ENCODE peak calls at places on chromosomes 11 and 22, in four cellular contexts. T is H1, I is HepG2, P is A549. H is an unnamed sample.

GRCh38 chr11:12540075-12540685 is 134.0 kb upstream of the TEAD1 start:
- DNase-seq in T (no peak), I (no peak), P (peak; percentile 38), H (no peak)

GRCh38 chr11:55503449-55503848 is 50.8 kb upstream of the OR4C15 start:
- DNase-seq in T (no peak), I (no peak), P (no peak), H (no peak)

GRCh38 chr11:103636232-103636631 is 400.2 kb upstream of the DDI1 start:
- DNase-seq in T (no peak), I (no peak), P (no peak), H (no peak)

GRCh38 chr11:100735949-100736675 is 49.0 kb downstream of the ARHGAP42 start:
- DNase-seq in T (no peak), I (no peak), P (peak; percentile 39), H (no peak)

GRCh38 chr11:76694664-76695063 is 24.1 kb upstream of the LRRC32 start:
- DNase-seq in T (no peak), I (no peak), P (peak; percentile 31), H (no peak)

GRCh38 chr11:130197386-130198035 is 37.9 kb downstream of the ST14 start:
- DNase-seq in T (no peak), I (no peak), P (no peak), H (no peak)

GRCh38 chr11:13962562-13963168 is at the start of gene SPON1:
- DNase-seq in T (no peak), I (no peak), P (no peak), H (no peak)

GRCh38 chr11:32643526-32643925 is 59.9 kb downstream of the EIF3M start:
- DNase-seq in T (no peak), I (no peak), P (peak; percentile 9), H (no peak)

GRCh38 chr11:132099692-132100091 is 729.3 kb downstream of the NTM start:
- DNase-seq in T (no peak), I (no peak), P (no peak), H (no peak)

GRCh38 chr11:47213985-47214564 is 699 bp upstream of the DDB2 start:
- DNase-seq in T (peak; percentile 69), I (peak; percentile 86), P (peak; percentile 95), H (peak; percentile 49)

GRCh38 chr22:19708323-19709011 is 5.8 kb upstream of the SEPTIN5 start:
- DNase-seq in T (no peak), I (no peak), P (no peak), H (no peak)

GRCh38 chr11:41457216-41458014 is 2.0 kb downstream of the LRRC4C start:
- DNase-seq in T (no peak), I (no peak), P (no peak), H (no peak)

GRCh38 chr22:25658641-25659040 is 83.3 kb upstream of the MYO18B start:
- DNase-seq in T (no peak), I (no peak), P (no peak), H (no peak)

GRCh38 chr11:5712507-5712906 is 22.9 kb downstream of the TRIM22 start:
- DNase-seq in T (no peak), I (no peak), P (peak; percentile 19), H (no peak)

GRCh38 chr11:69541001-69541285 is 59.5 kb downstream of the LINC01488 start:
- DNase-seq in T (no peak), I (no peak), P (no peak), H (no peak)

GRCh38 chr11:114416441-114416928 is 16.0 kb downstream of the RBM7 start:
- DNase-seq in T (no peak), I (no peak), P (no peak), H (no peak)

GRCh38 chr11:8671242-8671641 is 11.2 kb downstream of the TRIM66 start:
- DNase-seq in T (peak; percentile 77), I (no peak), P (peak; percentile 48), H (no peak)

GRCh38 chr11:131002145-131002544 is 85.9 kb upstream of the SNX19 start:
- DNase-seq in T (no peak), I (no peak), P (no peak), H (no peak)

GRCh38 chr11:10379022-10379421 is 74.1 kb downstream of the ADM start:
- DNase-seq in T (no peak), I (no peak), P (no peak), H (no peak)

GRCh38 chr11:61080986-61081590 is 21.2 kb upstream of the CD5 start:
- DNase-seq in T (no peak), I (no peak), P (no peak), H (no peak)

GRCh38 chr22:46853191-46853590 is 90.7 kb downstream of the TBC1D22A start:
- DNase-seq in T (no peak), I (no peak), P (no peak), H (no peak)

GRCh38 chr11:77072851-77073327 is 6.1 kb downstream of the CAPN5 start:
- DNase-seq in T (no peak), I (no peak), P (no peak), H (no peak)

DNA sequence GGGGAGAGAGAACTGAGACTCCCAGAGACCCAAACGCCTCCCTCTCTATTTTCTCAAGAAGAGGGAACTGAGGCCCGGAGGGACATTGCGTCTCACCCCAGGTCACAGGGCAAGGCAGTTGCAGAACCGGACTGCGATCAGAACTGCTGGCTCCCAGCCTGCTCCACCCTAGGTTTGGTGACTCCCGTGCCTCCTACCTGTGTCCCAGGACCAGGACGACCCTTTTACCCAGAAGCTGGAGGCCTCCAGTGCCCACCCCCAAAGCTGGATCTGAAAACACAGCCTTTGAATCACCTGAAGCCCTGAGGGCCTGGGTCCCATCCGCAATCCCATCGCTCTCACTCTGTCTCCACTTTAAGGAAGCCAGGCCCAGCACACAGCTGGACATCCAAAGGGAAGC is 1.4 kb downstream of the GSTT4 start:
- DNase-seq in T (no peak), I (no peak), P (no peak), H (no peak)
- TF ChIP-seq HDAC2 in T (no peak), I (no peak), P (no peak), H (no peak)

DNA sequence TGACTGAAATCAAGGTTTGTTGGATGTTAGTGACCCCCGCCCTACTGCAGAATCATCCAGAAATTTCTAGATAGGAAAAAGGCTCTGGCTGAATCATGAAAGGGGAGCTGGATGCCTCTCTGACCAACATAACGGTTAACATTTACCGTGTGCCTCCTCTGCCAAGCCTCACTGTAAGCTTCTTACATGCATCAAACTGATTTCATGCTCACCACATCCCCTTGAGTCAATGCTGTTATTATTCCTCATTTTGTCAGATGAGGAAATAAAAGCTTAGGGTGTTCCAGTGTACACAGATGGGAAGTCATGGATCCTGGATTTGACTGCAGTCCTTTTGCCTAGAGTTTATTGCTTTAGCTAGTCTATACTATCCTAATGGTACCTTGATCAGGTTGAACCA is 5.9 kb upstream of the HMOX1 start:
- DNase-seq in T (no peak), I (no peak), P (no peak), H (no peak)
- TF ChIP-seq HDAC2 in T (no peak), I (no peak), P (no peak), H (no peak)

DNA sequence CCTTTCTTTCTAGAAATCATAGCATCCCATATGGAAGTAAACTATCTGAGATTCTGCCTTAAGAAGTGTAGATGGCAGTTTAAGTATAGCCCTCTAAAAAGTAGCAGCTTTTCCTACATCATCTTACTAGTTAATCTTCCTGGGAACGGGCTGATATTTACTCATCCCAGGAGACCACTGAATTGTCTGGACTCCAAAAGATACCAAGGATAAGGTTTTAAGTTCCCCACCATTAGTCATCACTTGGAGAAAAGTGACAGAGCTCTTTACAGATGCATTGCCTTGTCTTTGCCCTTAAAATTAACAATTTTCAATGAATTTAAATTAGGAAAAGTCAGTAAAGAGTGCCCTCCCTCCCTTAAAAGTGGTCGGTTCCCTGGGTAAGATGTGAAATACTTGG is 129.5 kb downstream of the MAML2 start:
- DNase-seq in T (no peak), I (no peak), P (peak; percentile 23), H (no peak)
- TF ChIP-seq HDAC2 in T (no peak), I (no peak), P (no peak), H (no peak)

DNA sequence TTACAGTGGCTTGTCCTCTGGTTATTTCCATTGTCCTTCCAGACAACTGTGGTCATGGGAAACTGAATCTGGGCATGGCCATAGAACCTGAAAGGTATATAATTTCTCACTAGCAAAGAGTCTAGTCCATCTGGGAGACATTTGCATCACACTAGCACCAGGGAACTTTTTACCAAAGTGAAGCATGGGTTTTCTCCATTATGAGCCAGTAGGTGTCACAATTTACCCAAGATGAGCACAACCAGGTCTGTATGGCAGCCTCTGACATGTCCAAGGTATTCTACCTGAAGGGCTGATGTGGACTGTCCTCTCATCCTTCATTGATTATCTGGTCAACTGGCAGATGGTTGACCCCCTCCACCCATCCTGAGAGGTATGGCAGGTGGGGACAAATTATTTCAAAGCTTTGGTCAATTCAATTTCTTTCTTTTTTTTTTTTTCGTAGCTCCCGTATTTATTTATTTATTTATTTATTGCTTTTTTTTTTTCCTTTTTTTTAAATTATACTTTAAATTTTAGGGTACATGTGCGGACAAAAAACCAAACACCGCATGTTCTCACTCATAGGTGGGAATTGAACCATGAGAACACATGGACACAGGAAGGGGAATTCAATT is 425.9 kb downstream of the TMEM135 start:
- DNase-seq in T (no peak), I (peak; percentile 38), P (peak; percentile 51), H (no peak)
- TF ChIP-seq HDAC2 in T (no peak), I (no peak), P (no peak), H (no peak)

GRCh38 chr22:43446881-43447280 is 35.1 kb downstream of the MPPED1 start:
- DNase-seq in T (no peak), I (no peak), P (peak; percentile 9), H (no peak)
- TF ChIP-seq HDAC2 in T (no peak), I (no peak), P (no peak), H (no peak)

DNA sequence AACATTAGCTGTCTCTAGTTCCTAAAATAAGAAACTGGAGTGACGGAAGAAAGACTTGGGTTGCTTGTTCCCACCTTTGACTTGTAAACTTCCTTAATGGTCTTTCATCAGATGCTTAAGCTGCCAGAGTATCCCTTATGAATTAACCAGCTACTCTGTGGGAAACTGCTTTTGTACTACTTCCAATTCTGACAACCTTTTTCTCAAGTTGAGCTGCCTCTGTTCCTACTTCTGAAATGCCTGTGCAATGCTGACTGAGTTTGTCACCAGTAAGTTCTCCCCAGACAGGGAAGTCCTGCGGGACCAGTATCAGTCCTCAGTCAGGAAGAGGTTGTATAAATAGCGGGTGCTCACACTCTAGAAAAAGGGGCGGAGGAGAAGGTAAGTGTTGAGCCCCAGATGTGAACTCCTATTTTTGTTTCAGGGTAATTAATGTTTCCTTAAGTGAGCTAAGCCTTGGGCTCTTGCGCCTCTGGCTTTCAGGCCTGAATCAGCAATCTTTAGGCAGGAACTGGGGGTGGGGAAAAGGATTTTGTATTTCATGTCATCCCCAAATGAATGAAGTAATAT is 67.2 kb downstream of the CECR2 start:
- DNase-seq in T (no peak), I (no peak), P (no peak), H (no peak)
- TF ChIP-seq HDAC2 in T (no peak), I (no peak), P (no peak), H (no peak)

DNA sequence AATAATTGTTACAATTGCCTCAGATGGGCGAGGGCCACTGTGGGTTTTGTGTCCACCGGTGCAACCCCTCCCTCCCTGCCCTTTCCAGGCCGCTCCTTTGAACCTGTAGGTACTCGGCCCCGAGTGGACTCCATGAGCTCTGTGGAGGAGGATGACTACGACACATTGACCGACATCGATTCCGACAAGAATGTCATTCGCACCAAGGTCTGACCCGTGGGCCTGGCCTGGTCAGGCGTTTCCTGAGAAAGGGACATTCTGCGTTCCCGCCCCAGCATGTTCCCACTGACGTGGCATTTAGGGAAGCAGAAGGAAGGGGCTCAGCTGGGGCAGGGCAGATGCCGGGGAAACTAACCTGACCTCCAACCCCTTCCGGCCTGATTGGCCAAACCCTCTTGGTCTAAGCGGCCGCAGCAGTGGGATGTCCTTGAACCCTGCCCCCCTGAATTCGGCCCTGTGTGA is 10.1 kb downstream of the SIDT2 start:
- DNase-seq in T (no peak), I (no peak), P (no peak), H (no peak)
- TF ChIP-seq HDAC2 in T (no peak), I (no peak), P (no peak), H (no peak)